ENCODE peak calls at places on chromosomes 7 and 10, in ten cellular contexts. W is KBM-7, T is NCI-H1417, S is neural progenitor cell, U is cardiac fibroblast, V is HT1080, R is substantia nigra, N is posterior vena cava, Z is GM18507, P is ovary. C is an unnamed sample.

GRCh38 chr7:22730921-22731654 is 4.1 kb downstream of the IL6 start:
- DNase-seq in W (no peak), T (no peak), S (no peak), U (peak; percentile 76), V (peak; percentile 92), R (no peak), N (no peak), Z (no peak), P (no peak), C (peak; percentile 91)

GRCh38 chr7:99624487-99624886 is 7.7 kb downstream of the ZSCAN25 start:
- DNase-seq in W (peak; percentile 11), T (no peak), S (no peak), U (no peak), V (no peak), R (no peak), N (no peak), Z (no peak), P (no peak), C (no peak)

GRCh38 chr7:153087498-153087897 is 327.9 kb downstream of the ACTR3B start:
- DNase-seq in W (no peak), T (no peak), S (no peak), U (peak; percentile 6), V (no peak), R (no peak), N (no peak), Z (no peak), P (no peak), C (no peak)

GRCh38 chr10:9762966-9763656 is 1254.6 kb upstream of the CELF2 start:
- DNase-seq in W (no peak), T (no peak), S (no peak), U (peak; percentile 97), V (peak; percentile 82), R (no peak), N (no peak), Z (no peak), P (no peak), C (no peak)

GRCh38 chr10:100403734-100404133 is 56.7 kb downstream of the SCD start:
- DNase-seq in W (no peak), T (no peak), S (no peak), U (no peak), V (no peak), R (no peak), N (no peak), Z (no peak), P (no peak), C (no peak)

GRCh38 chr10:116183733-116184447 is 89.1 kb downstream of the GFRA1 start:
- DNase-seq in W (no peak), T (no peak), S (peak; percentile 28), U (peak; percentile 10), V (no peak), R (no peak), N (no peak), Z (no peak), P (no peak), C (peak; percentile 17)

GRCh38 chr10:79097021-79097695 is 28.4 kb downstream of the ZMIZ1 start:
- DNase-seq in W (no peak), T (no peak), S (no peak), U (no peak), V (no peak), R (no peak), N (no peak), Z (no peak), P (no peak), C (no peak)

GRCh38 chr7:69232445-69233376 is 365.6 kb upstream of the AUTS2 start:
- DNase-seq in W (no peak), T (peak; percentile 98), S (peak; percentile 45), U (no peak), V (no peak), R (no peak), N (no peak), Z (no peak), P (no peak), C (no peak)

GRCh38 chr10:60615551-60615950 is 162.7 kb upstream of the CDK1 start:
- DNase-seq in W (no peak), T (no peak), S (no peak), U (peak; percentile 10), V (no peak), R (no peak), N (no peak), Z (no peak), P (no peak), C (no peak)

GRCh38 chr10:58742141-58742540 is 229.5 kb downstream of the BICC1 start:
- DNase-seq in W (no peak), T (no peak), S (no peak), U (peak; percentile 42), V (no peak), R (no peak), N (no peak), Z (no peak), P (no peak), C (no peak)

GRCh38 chr7:50119815-50120637 is 27.0 kb upstream of the ZPBP start:
- DNase-seq in W (peak; percentile 38), T (no peak), S (peak; percentile 61), U (no peak), V (no peak), R (no peak), N (no peak), Z (no peak), P (no peak), C (no peak)

GRCh38 chr7:106862317-106863183 is 2.5 kb upstream of the PIK3CG start:
- DNase-seq in W (no peak), T (no peak), S (no peak), U (no peak), V (no peak), R (no peak), N (no peak), Z (no peak), P (no peak), C (no peak)

GRCh38 chr10:96919785-96920425 is 87.8 kb downstream of the LCOR start:
- DNase-seq in W (no peak), T (no peak), S (no peak), U (peak; percentile 47), V (peak; percentile 37), R (no peak), N (no peak), Z (no peak), P (no peak), C (peak; percentile 48)

GRCh38 chr7:33901199-33901598 is 4.1 kb upstream of the BMPER start:
- DNase-seq in W (no peak), T (no peak), S (no peak), U (peak; percentile 29), V (no peak), R (no peak), N (no peak), Z (no peak), P (no peak), C (no peak)

GRCh38 chr7:131111081-131111576 is 216.5 kb upstream of the MKLN1 start:
- DNase-seq in W (peak; percentile 81), T (no peak), S (peak; percentile 39), U (peak; percentile 94), V (peak; percentile 71), R (no peak), N (no peak), Z (no peak), P (peak; percentile 21), C (peak; percentile 36)

GRCh38 chr10:98380493-98381339 is 34.3 kb downstream of the PYROXD2 start:
- DNase-seq in W (no peak), T (no peak), S (no peak), U (no peak), V (no peak), R (no peak), N (peak; percentile 29), Z (no peak), P (no peak), C (no peak)

C was measured in mammary epithelial cell.